ENCODE peak calls at places on chromosomes 5 and 9, in six cellular contexts. K is stomach, G is H1, B is transverse colon, V is suprapubic skin, H is HepG2. O is an unnamed sample.

GRCh38 chr9:120348951-120349429 is 231.0 kb downstream of the CDK5RAP2 start:
- DNase-seq in K (peak), G (peak), B (no peak), V (no peak), H (peak), O (no peak)

GRCh38 chr9:83981126-83981871 is 694 bp downstream of the RMI1 start:
- DNase-seq in K (peak), G (no peak), B (peak), V (no peak), H (no peak), O (peak)

GRCh38 chr9:88922091-88922490 is 69.2 kb upstream of the S1PR3 start:
- DNase-seq in K (no peak), G (no peak), B (peak), V (no peak), H (no peak), O (no peak)

GRCh38 chr5:100643473-100643872 is 108.3 kb downstream of the FAM174A start:
- DNase-seq in K (no peak), G (no peak), B (no peak), V (no peak), H (no peak), O (no peak)

GRCh38 chr9:78280982-78281668 is 15.8 kb upstream of the PSAT1 start:
- DNase-seq in K (peak), G (no peak), B (peak), V (no peak), H (peak), O (peak)

GRCh38 chr9:33108472-33108871 is 32.0 kb upstream of the SMU1 start:
- DNase-seq in K (no peak), G (no peak), B (no peak), V (no peak), H (no peak), O (no peak)

GRCh38 chr5:170221319-170221718 is 11.5 kb upstream of the C5orf58 start:
- DNase-seq in K (no peak), G (no peak), B (no peak), V (no peak), H (no peak), O (no peak)

GRCh38 chr5:114782217-114782616 is 387.5 kb downstream of the TRIM36 start:
- DNase-seq in K (no peak), G (no peak), B (no peak), V (no peak), H (no peak), O (no peak)

GRCh38 chr5:115170128-115170923 is 618 bp upstream of the TRIM36 start:
- DNase-seq in K (no peak), G (peak), B (no peak), V (no peak), H (no peak), O (no peak)

GRCh38 chr9:130908129-130908877 is 11.7 kb upstream of the QRFP start:
- DNase-seq in K (no peak), G (no peak), B (no peak), V (no peak), H (peak), O (no peak)

GRCh38 chr5:161783297-161783696 is 64.6 kb upstream of the GABRA1 start:
- DNase-seq in K (no peak), G (no peak), B (no peak), V (no peak), H (no peak), O (no peak)

GRCh38 chr9:117705386-117705785 is 1.2 kb downstream of the TLR4 start:
- DNase-seq in K (no peak), G (no peak), B (no peak), V (no peak), H (no peak), O (no peak)

GRCh38 chr9:92605224-92605623 is 64.7 kb downstream of the IPPK start:
- DNase-seq in K (no peak), G (no peak), B (no peak), V (no peak), H (no peak), O (no peak)

GRCh38 chr5:151855701-151856100 is 69.0 kb downstream of the GLRA1 start:
- DNase-seq in K (no peak), G (no peak), B (no peak), V (no peak), H (no peak), O (no peak)

GRCh38 chr5:139675213-139675612 is 27.1 kb downstream of the CXXC5 start:
- DNase-seq in K (no peak), G (no peak), B (no peak), V (no peak), H (no peak), O (no peak)

DNA sequence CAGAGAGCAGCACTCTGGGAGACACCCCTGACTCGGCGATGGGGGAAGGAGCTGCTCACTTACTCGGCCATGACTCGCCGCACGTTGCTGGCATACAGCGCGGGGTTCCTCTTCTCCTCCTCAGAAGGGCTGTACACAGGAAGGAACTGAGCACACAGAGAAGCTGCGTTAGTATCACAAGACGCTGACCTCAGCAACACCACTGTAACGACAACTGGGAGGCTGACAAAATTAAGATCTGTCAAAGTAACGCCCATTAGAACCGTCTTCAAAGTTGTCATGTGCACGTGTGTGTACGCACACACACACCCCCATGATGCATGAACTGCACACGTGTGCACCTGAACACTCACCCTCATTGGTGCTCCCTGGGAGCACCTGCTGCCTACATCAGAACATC is 32.1 kb upstream of the SLC6A3 start:
- DNase-seq in K (peak), G (no peak), B (peak), V (no peak), H (no peak), O (peak)
- TF ChIP-seq EP300 in K (no peak), G (no peak), B (no peak), V (no peak), H (no peak), O (peak)

DNA sequence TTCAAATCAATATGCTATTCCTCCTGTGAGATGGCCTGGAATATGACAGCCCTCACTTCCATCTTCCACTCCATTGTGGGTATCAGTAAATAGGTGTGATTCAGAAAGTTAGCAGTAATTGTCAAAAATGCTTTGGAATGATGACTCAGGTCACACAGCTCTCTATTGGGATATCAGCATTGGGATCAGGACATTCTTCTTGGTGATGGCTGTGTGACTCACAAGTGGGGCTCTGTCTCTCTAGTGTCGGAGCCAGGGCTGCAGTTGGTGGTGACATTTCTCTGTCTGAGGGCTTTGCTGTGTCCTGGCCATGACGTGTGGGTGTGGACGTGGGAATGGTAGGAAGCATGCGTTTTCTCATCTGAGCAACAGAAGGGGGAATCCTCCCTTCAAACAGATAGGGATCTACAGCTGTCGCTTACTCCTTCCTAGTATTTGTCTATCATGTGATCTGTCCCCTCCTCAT is 125.1 kb downstream of the TRIO start:
- DNase-seq in K (no peak), G (no peak), B (no peak), V (no peak), H (peak), O (no peak)
- TF ChIP-seq POLR2A in K (no peak), G (no peak), B (no peak), V (no peak), H (no peak), O (no peak)

DNA sequence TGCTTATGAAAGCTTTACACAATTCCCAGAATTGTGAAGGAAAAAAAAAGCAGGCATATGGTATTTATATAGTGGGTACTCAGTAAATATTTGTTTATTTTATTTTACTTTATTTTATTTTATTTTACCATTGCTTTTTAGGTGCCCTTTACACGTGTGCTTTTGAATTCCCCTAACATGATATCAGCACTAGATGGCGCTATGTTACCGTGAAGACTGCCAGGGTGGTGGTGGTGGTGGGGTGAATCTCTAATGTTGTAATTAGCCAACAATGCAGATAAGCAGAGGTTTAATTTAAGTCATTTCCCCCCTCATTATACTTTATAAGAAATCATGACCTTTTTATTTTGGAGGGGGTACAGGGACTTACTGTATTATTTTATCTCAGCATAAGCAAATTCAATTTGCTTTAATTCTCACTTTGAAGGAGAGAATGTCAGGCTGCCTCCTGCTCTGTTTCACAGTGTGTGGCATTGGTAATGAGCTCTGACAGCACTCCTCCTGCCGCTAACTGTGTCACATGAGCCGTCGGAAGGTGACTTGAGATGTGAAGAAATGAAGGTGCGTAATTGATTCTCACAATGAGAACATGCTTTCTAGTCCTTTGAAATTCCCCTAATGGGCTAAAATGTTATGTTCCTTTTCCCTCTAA is 165.6 kb downstream of the YTHDC2 start:
- DNase-seq in K (no peak), G (peak), B (peak), V (no peak), H (peak), O (no peak)
- TF ChIP-seq POLR2AphosphoS5 in K (no peak), G (no peak), B (no peak), V (no peak), H (no peak), O (no peak)

DNA sequence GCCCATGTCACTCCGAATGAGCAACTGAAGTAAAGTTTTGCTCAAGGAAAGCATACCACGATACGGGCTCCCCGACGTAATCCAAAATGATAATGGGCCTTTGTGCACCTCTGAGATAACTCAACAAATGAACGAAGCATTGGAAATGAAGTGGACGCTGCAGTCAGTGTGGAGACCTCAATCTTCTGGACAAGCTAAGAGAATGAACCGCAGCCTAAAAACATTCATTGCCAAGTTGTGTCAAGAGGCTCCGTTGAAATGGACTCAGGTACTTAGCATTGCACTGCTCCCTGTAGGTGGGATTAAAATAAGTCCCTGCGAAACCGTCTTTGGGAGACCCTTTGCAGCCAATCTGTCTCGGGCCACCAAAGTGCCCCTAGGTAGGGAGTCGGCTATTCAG is 3.9 kb upstream of the LCN9 start:
- DNase-seq in K (no peak), G (no peak), B (no peak), V (no peak), H (no peak), O (no peak)
- TF ChIP-seq EP300 in K (no peak), G (no peak), B (no peak), V (no peak), H (no peak), O (no peak)

GRCh38 chr5:172833372-172833690 is 720 bp upstream of the ERGIC1 start:
- DNase-seq in K (no peak), G (no peak), B (no peak), V (no peak), H (no peak), O (no peak)

GRCh38 chr5:172833691-172834569 is at the start of gene ERGIC1:
- DNase-seq in K (peak), G (peak), B (peak), V (peak), H (peak), O (peak)

GRCh38 chr5:172832383-172833315 is 1.4 kb upstream of the ERGIC1 start:
- DNase-seq in K (no peak), G (no peak), B (no peak), V (no peak), H (no peak), O (no peak)

GRCh38 chr5:172835246-172836030 is 1.4 kb downstream of the ERGIC1 start:
- DNase-seq in K (no peak), G (no peak), B (no peak), V (no peak), H (no peak), O (no peak)

DNA sequence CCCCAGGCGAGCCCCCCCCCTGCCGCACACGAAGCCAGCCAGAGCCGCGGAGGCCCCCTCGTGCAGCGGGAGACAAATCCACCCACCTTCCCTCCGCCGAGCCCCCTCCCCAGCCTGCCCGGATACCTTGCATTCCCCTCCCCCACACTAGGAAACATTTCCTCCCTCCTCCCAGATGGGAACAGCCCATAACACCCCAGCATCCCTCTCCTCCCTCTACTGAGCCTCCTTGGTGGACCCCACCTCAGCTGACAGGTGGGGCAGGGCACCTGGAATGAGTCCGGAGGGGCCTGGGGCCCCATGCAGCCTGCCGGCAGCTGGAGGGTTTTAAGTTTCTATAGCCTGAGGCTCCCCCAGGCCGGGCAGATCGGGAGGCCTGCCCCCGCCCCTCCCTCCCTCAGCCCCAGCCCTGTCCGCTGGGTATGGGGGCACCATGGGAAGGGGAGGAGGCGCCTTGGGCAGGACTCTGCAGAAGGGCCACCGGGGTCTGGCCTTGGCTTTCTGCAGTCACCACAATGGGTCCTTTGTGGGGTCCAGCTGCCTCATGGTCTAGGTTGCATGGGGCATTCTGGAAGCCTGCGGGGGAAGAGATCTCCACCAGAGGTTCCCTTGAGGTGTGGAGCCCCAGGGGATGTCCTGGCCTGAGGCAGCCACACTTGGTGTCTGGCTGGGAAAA is 657 bp downstream of the ERGIC1 start:
- DNase-seq in K (no peak), G (peak), B (peak), V (no peak), H (peak), O (peak)
- TF ChIP-seq POLR2A in K (no peak), G (no peak), B (peak), V (no peak), H (peak), O (no peak)

GRCh38 chr5:75622564-75622963 is 11.3 kb downstream of the ANKDD1B start:
- DNase-seq in K (peak), G (no peak), B (peak), V (no peak), H (no peak), O (no peak)
- TF ChIP-seq POLR2AphosphoS5 in K (no peak), G (no peak), B (peak), V (no peak), H (no peak), O (no peak)

GRCh38 chr5:37665272-37665671 is 174.6 kb downstream of the GDNF start:
- DNase-seq in K (no peak), G (no peak), B (no peak), V (no peak), H (no peak), O (no peak)

GRCh38 chr5:37667430-37667829 is 172.4 kb downstream of the GDNF start:
- DNase-seq in K (no peak), G (no peak), B (no peak), V (no peak), H (no peak), O (no peak)

GRCh38 chr5:37667846-37668245 is 172.0 kb downstream of the GDNF start:
- DNase-seq in K (no peak), G (no peak), B (no peak), V (no peak), H (no peak), O (no peak)

GRCh38 chr5:37665889-37666288 is 174.0 kb downstream of the GDNF start:
- DNase-seq in K (no peak), G (no peak), B (peak), V (no peak), H (no peak), O (peak)

GRCh38 chr5:37668524-37669047 is 171.3 kb downstream of the GDNF start:
- DNase-seq in K (peak), G (no peak), B (peak), V (no peak), H (peak), O (peak)
- TF ChIP-seq EP300 in K (no peak), G (no peak), B (no peak), V (no peak), H (peak), O (no peak)

GRCh38 chr9:129569506-129570449 is 51.1 kb downstream of the C9orf50 start:
- DNase-seq in K (peak), G (peak), B (no peak), V (no peak), H (peak), O (no peak)

GRCh38 chr9:129568560-129569505 is 52.1 kb downstream of the C9orf50 start:
- DNase-seq in K (peak), G (peak), B (peak), V (no peak), H (peak), O (peak)

GRCh38 chr9:129567329-129567728 is 53.6 kb downstream of the C9orf50 start:
- DNase-seq in K (no peak), G (no peak), B (no peak), V (no peak), H (no peak), O (no peak)

GRCh38 chr9:129566563-129567266 is 54.2 kb downstream of the C9orf50 start:
- DNase-seq in K (no peak), G (no peak), B (no peak), V (no peak), H (no peak), O (no peak)

GRCh38 chr9:129567842-129568559 is 52.9 kb downstream of the C9orf50 start:
- DNase-seq in K (peak), G (peak), B (no peak), V (no peak), H (peak), O (no peak)
- TF ChIP-seq POLR2A in K (no peak), G (no peak), B (no peak), V (no peak), H (no peak), O (no peak)

O was measured in sigmoid colon.